ENCODE peak calls at places on chromosomes 11 and 22, in four cellular contexts. One of them, this sample, is unnamed.

GRCh38 chr11:110049501-110050200 is 43.5 kb upstream of the ZC3H12C start:
- DNase-seq in H1: no peak
- DNase-seq in K562: no peak
- DNase-seq in A549: no peak
- DNase-seq in this sample: no peak

GRCh38 chr22:37337204-37337943 is 55.1 kb downstream of the CYTH4 start:
- DNase-seq in K562: no peak
- DNase-seq in A549: no peak
- DNase-seq in H1: no peak
- DNase-seq in this sample: no peak

GRCh38 chr11:12958984-12959383 is 50.1 kb upstream of the RASSF10 start:
- DNase-seq in H1: no peak
- DNase-seq in A549: no peak
- DNase-seq in K562: no peak
- DNase-seq in this sample: no peak

GRCh38 chr11:65639623-65640482 is 2.0 kb downstream of the SIPA1 start:
- DNase-seq in A549: no peak
- DNase-seq in H1: no peak
- DNase-seq in K562: no peak
- DNase-seq in this sample: no peak

GRCh38 chr22:39545310-39546063 is 12.9 kb upstream of the RPS19BP1 start:
- DNase-seq in K562: peak
- DNase-seq in H1: no peak
- DNase-seq in A549: no peak
- DNase-seq in this sample: no peak

GRCh38 chr22:45302047-45302446 is 7.7 kb upstream of the FAM118A start:
- DNase-seq in K562: no peak
- DNase-seq in A549: peak
- DNase-seq in H1: no peak
- DNase-seq in this sample: peak

GRCh38 chr11:74278721-74279148 is 32.7 kb downstream of the P4HA3 start:
- DNase-seq in A549: peak
- DNase-seq in K562: no peak
- DNase-seq in H1: no peak
- DNase-seq in this sample: no peak

GRCh38 chr22:36311386-36312085 is 58.6 kb downstream of the APOL1 start:
- DNase-seq in K562: no peak
- DNase-seq in A549: no peak
- DNase-seq in H1: no peak
- DNase-seq in this sample: no peak

GRCh38 chr22:44247923-44248892 is 64.5 kb downstream of the SHISAL1 start:
- DNase-seq in H1: no peak
- DNase-seq in K562: no peak
- DNase-seq in A549: no peak
- DNase-seq in this sample: no peak

GRCh38 chr11:22338465-22338810 is 257 bp downstream of the SLC17A6 start:
- DNase-seq in A549: no peak
- DNase-seq in H1: no peak
- DNase-seq in K562: no peak
- DNase-seq in this sample: no peak

GRCh38 chr11:38937709-38938108 is 2339.7 kb upstream of the RAG2 start:
- DNase-seq in H1: no peak
- DNase-seq in A549: no peak
- DNase-seq in K562: no peak
- DNase-seq in this sample: no peak

DNA sequence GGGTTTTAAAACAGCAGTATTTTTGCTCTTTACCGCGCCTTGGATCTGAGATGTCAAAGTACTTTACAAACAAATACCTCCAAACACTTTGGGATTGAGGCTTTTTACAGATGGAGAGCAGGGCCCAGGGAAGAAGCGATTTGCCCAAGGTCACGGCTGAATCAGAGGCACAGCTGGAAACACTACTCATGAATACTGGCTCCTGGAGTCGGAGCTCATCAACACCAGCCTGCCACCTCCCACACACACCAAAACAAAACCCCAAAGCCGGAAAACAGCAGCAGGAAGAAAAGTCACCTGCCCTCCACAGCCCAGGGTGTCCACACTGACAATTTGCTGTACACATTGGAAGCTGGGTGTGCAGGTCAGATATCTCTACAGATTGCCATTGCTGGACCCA is 339.4 kb downstream of the CADM1 start:
- DNase-seq in H1: peak
- DNase-seq in K562: no peak
- DNase-seq in A549: no peak
- DNase-seq in this sample: no peak
- TF ChIP-seq PHF8 in H1: no peak
- TF ChIP-seq PHF8 in K562: no peak
- TF ChIP-seq PHF8 in A549: no peak
- TF ChIP-seq PHF8 in this sample: no peak

GRCh38 chr11:27061078-27061477 is 20.5 kb downstream of the BBOX1 start:
- DNase-seq in H1: no peak
- DNase-seq in A549: no peak
- DNase-seq in K562: no peak
- DNase-seq in this sample: no peak

GRCh38 chr11:27052668-27053067 is 12.1 kb downstream of the BBOX1 start:
- DNase-seq in H1: no peak
- DNase-seq in A549: no peak
- DNase-seq in K562: no peak
- DNase-seq in this sample: no peak

GRCh38 chr11:27058456-27058855 is 17.8 kb downstream of the BBOX1 start:
- DNase-seq in H1: no peak
- DNase-seq in K562: no peak
- DNase-seq in A549: no peak
- DNase-seq in this sample: no peak

GRCh38 chr11:27059431-27059830 is 18.8 kb downstream of the BBOX1 start:
- DNase-seq in K562: no peak
- DNase-seq in H1: no peak
- DNase-seq in A549: no peak
- DNase-seq in this sample: no peak

GRCh38 chr11:27055065-27055682 is 14.6 kb downstream of the BBOX1 start:
- DNase-seq in A549: no peak
- DNase-seq in K562: no peak
- DNase-seq in H1: no peak
- DNase-seq in this sample: peak
- TF ChIP-seq PHF8 in A549: no peak
- TF ChIP-seq PHF8 in K562: no peak
- TF ChIP-seq PHF8 in H1: no peak
- TF ChIP-seq PHF8 in this sample: no peak

GRCh38 chr11:72078477-72078876 is 1.9 kb downstream of the NUMA1 start:
- DNase-seq in H1: no peak
- DNase-seq in A549: no peak
- DNase-seq in K562: no peak
- DNase-seq in this sample: no peak

GRCh38 chr11:72081184-72081644 is 564 bp downstream of the LRRC51 start:
- DNase-seq in A549: no peak
- DNase-seq in H1: no peak
- DNase-seq in K562: no peak
- DNase-seq in this sample: no peak

GRCh38 chr11:72081856-72082255 is 1.2 kb downstream of the LRRC51 start:
- DNase-seq in H1: no peak
- DNase-seq in A549: no peak
- DNase-seq in K562: no peak
- DNase-seq in this sample: no peak

GRCh38 chr11:72080326-72081183 is at the start of the genes LRRC51 and NUMA1:
- DNase-seq in H1: peak
- DNase-seq in A549: peak
- DNase-seq in K562: peak
- DNase-seq in this sample: peak

GRCh38 chr11:72079776-72080325 is 491 bp downstream of the NUMA1 start:
- DNase-seq in A549: no peak
- DNase-seq in H1: no peak
- DNase-seq in K562: peak
- DNase-seq in this sample: no peak
- TF ChIP-seq PHF8 in A549: no peak
- TF ChIP-seq PHF8 in H1: no peak
- TF ChIP-seq PHF8 in K562: no peak
- TF ChIP-seq PHF8 in this sample: no peak

DNA sequence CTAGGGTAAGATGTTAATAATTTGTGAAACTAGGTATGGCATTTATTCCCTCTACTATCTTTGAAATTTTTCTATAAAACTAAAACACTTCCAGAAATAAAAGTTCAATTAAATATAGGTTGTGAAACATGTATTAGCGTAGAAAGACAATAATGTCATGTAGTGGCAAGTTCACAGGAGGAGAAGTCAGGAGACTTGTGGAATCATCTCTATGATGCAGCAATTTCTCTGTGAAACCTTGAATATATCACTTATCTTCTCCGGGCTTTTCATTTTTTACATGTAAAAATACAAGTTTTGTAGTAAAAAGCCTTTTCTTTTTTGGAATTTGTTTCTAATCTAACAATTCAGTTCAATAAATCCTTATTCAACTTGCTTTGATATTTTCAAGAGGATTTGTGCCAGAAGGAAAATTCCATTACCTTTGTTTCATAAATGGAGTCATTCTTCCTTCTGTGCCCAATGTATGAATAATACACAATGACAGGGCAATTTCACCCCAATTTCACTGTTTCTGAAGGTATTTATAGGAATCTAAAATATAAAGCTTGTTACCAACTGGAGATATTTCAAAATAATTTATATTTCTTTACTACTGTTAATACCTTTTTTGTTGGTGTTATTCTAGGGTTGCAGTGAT is 758.3 kb downstream of the FAM181B start:
- DNase-seq in A549: no peak
- DNase-seq in H1: no peak
- DNase-seq in K562: no peak
- DNase-seq in this sample: no peak
- TF ChIP-seq PHF8 in A549: no peak
- TF ChIP-seq PHF8 in H1: no peak
- TF ChIP-seq PHF8 in K562: no peak
- TF ChIP-seq PHF8 in this sample: no peak

GRCh38 chr11:128632151-128632791 is 44.9 kb upstream of the ETS1 start:
- DNase-seq in H1: no peak
- DNase-seq in K562: no peak
- DNase-seq in A549: no peak
- DNase-seq in this sample: peak
- TF ChIP-seq PHF8 in H1: no peak
- TF ChIP-seq PHF8 in K562: no peak
- TF ChIP-seq PHF8 in A549: no peak
- TF ChIP-seq PHF8 in this sample: no peak

DNA sequence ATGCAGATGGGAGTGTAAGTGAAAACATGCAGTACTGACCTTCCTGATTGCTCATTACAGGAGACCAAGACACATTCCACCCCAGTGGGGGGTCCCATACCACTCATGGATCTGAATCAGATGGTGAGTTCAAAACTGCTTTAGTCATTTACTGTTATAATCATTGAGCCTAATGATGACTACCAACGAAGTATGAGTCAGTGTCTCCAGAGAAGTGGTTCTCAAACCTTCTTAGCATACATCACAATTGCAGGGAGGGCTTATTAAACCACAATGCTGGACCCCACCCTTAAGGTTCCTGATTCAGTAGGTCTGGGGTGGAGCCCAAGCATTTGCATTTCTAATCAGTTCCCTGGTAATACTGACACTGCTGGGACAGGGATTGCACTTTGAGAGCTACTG is 75.8 kb downstream of the CD44 start:
- DNase-seq in H1: peak
- DNase-seq in A549: no peak
- DNase-seq in K562: no peak
- DNase-seq in this sample: no peak
- TF ChIP-seq PHF8 in H1: no peak
- TF ChIP-seq PHF8 in A549: no peak
- TF ChIP-seq PHF8 in K562: no peak
- TF ChIP-seq PHF8 in this sample: no peak

GRCh38 chr11:3942160-3942955 is 86.9 kb downstream of the STIM1 start:
- DNase-seq in A549: no peak
- DNase-seq in H1: no peak
- DNase-seq in K562: peak
- DNase-seq in this sample: peak
- TF ChIP-seq PHF8 in A549: no peak
- TF ChIP-seq PHF8 in H1: no peak
- TF ChIP-seq PHF8 in K562: no peak
- TF ChIP-seq PHF8 in this sample: no peak